ENCODE peak calls at places on chromosomes 13 and 19, in five cellular contexts. B is GM12865; W is effector memory CD4-positive, alpha-beta T cell; N is foreskin fibroblast; M is stimulated activated CD4-positive, alpha-beta T cell treated with anti-CD3 and anti-CD28 coated beads, Interleukin-4, amount 100 ng/mL, for 48 hours. K is an unnamed sample.

GRCh38 chr19:1249298-1249989 is 1.1 kb downstream of the MIDN start:
- DNase-seq in M (peak; percentile 92), W (peak; percentile 89), B (peak; percentile 96), N (peak; percentile 97), K (peak; percentile 92)

GRCh38 chr13:24214528-24214927 is 54.0 kb downstream of the SPATA13 start:
- DNase-seq in M (no peak), B (peak; percentile 48), W (no peak), N (no peak), K (no peak)

GRCh38 chr19:51003316-51003715 is 1.9 kb upstream of the KLK8 start:
- DNase-seq in W (no peak), B (no peak), M (no peak), N (no peak), K (no peak)

GRCh38 chr19:29966594-29967249 is 24.7 kb downstream of the URI1 start:
- DNase-seq in N (no peak), B (peak; percentile 48), W (no peak), M (no peak), K (peak; percentile 30)

GRCh38 chr19:57769345-57770131 is at the start of gene ZNF586:
- DNase-seq in B (peak; percentile 97), W (peak; percentile 85), N (peak; percentile 88), M (peak; percentile 75), K (peak; percentile 87)

GRCh38 chr19:1648156-1648925 is 4.1 kb downstream of the TCF3 start:
- DNase-seq in N (no peak), W (no peak), B (peak; percentile 95), M (no peak), K (no peak)

GRCh38 chr19:50003810-50004419 is 21.3 kb downstream of the VRK3 start:
- DNase-seq in N (peak; percentile 92), W (no peak), M (no peak), B (peak; percentile 80), K (no peak)

GRCh38 chr19:3045885-3046603 is 16.3 kb downstream of the TLE5 start:
- DNase-seq in W (no peak), M (no peak), B (no peak), N (no peak), K (no peak)

GRCh38 chr19:35446194-35446593 is 1.9 kb upstream of the FFAR2 start:
- DNase-seq in N (no peak), M (no peak), B (peak; percentile 78), W (peak; percentile 15), K (no peak)

GRCh38 chr13:113170503-113170902 is 12.1 kb downstream of the PROZ start:
- DNase-seq in B (no peak), N (no peak), W (no peak), M (no peak), K (no peak)

GRCh38 chr19:10617409-10618121 is 7.8 kb upstream of the SLC44A2 start:
- DNase-seq in W (no peak), M (no peak), B (no peak), N (peak; percentile 39), K (no peak)

GRCh38 chr13:39616087-39616694 is 13.2 kb upstream of the LHFPL6 start:
- DNase-seq in N (peak; percentile 43), W (peak; percentile 6), B (peak; percentile 74), M (no peak), K (no peak)

GRCh38 chr19:6156033-6156432 is 20.6 kb downstream of the ACSBG2 start:
- DNase-seq in M (no peak), N (no peak), B (no peak), W (no peak), K (no peak)

GRCh38 chr13:51942189-51942588 is 69.1 kb downstream of the ATP7B start:
- DNase-seq in W (no peak), N (no peak), M (no peak), B (peak; percentile 18), K (no peak)

GRCh38 chr13:103883152-103883551 is 816.9 kb upstream of the SLC10A2 start:
- DNase-seq in B (no peak), N (peak; percentile 93), M (no peak), W (no peak), K (no peak)

GRCh38 chr19:18046066-18046718 is 38.2 kb downstream of the ARRDC2 start:
- DNase-seq in W (no peak), B (no peak), N (peak; percentile 84), M (peak; percentile 18), K (no peak)

GRCh38 chr13:47555235-47555634 is 445.8 kb downstream of the SUCLA2 start:
- DNase-seq in N (no peak), B (peak; percentile 12), M (no peak), W (no peak), K (no peak)

GRCh38 chr13:89695343-89696257 is 1651.9 kb upstream of the MIR17HG start:
- DNase-seq in N (no peak), B (peak; percentile 2), M (peak; percentile 1), W (no peak), K (peak; percentile 49)

GRCh38 chr19:43667524-43668405 is 2.2 kb downstream of the PLAUR start:
- DNase-seq in M (peak; percentile 97), W (no peak), N (no peak), B (no peak), K (no peak)

GRCh38 chr19:58002384-58003152 is at the start of gene ZNF606:
- DNase-seq in M (peak; percentile 71), W (peak; percentile 75), N (peak; percentile 88), B (peak; percentile 96), K (peak; percentile 71)

GRCh38 chr13:103799028-103799427 is 732.8 kb upstream of the SLC10A2 start:
- DNase-seq in M (no peak), W (no peak), N (no peak), B (no peak), K (no peak)